ENCODE peak calls at places on chromosomes 12 and 14, in ten cellular contexts. D is fibroblast of the aortic adventitia; V is stimulated activated CD4-positive, alpha-beta T cell treated with anti-CD3 and anti-CD28 coated beads, Interleukin-15, amount 100 ng/mL, for 24 hours; Z is HuH-7.5; K is neuronal stem cell; G is T1000; Q is kidney glomerular epithelial cell; I is AG09319; R is NCI-H510A; W is RPMI8226. T is an unnamed sample.

GRCh38 chr14:75319021-75319420 is 40.4 kb downstream of the FOS start:
- DNase-seq in D (no peak), V (no peak), Z (no peak), K (no peak), G (no peak), Q (no peak), I (no peak), R (no peak), W (no peak), T (no peak)

GRCh38 chr12:9751204-9752144 is 9.2 kb downstream of the CD69 start:
- DNase-seq in D (peak), V (peak), Z (no peak), K (no peak), G (no peak), Q (no peak), I (no peak), R (no peak), W (peak), T (no peak)

GRCh38 chr12:93772003-93772402 is 94.8 kb downstream of the CRADD start:
- DNase-seq in D (no peak), V (no peak), Z (no peak), K (no peak), G (no peak), Q (no peak), I (no peak), R (no peak), W (no peak), T (no peak)

GRCh38 chr12:22658214-22658613 is 33.2 kb downstream of the ETNK1 start:
- DNase-seq in D (peak), V (peak), Z (no peak), K (no peak), G (no peak), Q (peak), I (no peak), R (no peak), W (no peak), T (no peak)

GRCh38 chr12:56720696-56721615 is 4.1 kb downstream of the NACA start:
- DNase-seq in D (no peak), V (no peak), Z (no peak), K (no peak), G (no peak), Q (no peak), I (no peak), R (no peak), W (no peak), T (no peak)

GRCh38 chr12:51771008-51771407 is 77.5 kb downstream of the FIGNL2 start:
- DNase-seq in D (peak), V (no peak), Z (no peak), K (no peak), G (no peak), Q (peak), I (no peak), R (no peak), W (no peak), T (no peak)

GRCh38 chr12:102681747-102682146 is 201.4 kb upstream of the IGF1 start:
- DNase-seq in D (no peak), V (no peak), Z (no peak), K (no peak), G (no peak), Q (no peak), I (no peak), R (no peak), W (no peak), T (no peak)

GRCh38 chr12:10160659-10161386 is 11.1 kb downstream of the OLR1 start:
- DNase-seq in D (no peak), V (no peak), Z (no peak), K (no peak), G (no peak), Q (no peak), I (no peak), R (no peak), W (no peak), T (no peak)

GRCh38 chr12:105681341-105681740 is 350.9 kb downstream of the C12orf75 start:
- DNase-seq in D (no peak), V (no peak), Z (no peak), K (no peak), G (no peak), Q (no peak), I (no peak), R (no peak), W (no peak), T (no peak)

GRCh38 chr14:101962503-101962874 is 1.9 kb upstream of the DYNC1H1 start:
- DNase-seq in D (peak), V (no peak), Z (no peak), K (no peak), G (peak), Q (no peak), I (peak), R (peak), W (peak), T (peak)

GRCh38 chr14:103528158-103528511 is 861 bp upstream of the TRMT61A start:
- DNase-seq in D (peak), V (no peak), Z (peak), K (no peak), G (no peak), Q (no peak), I (no peak), R (no peak), W (no peak), T (no peak)

GRCh38 chr12:26473291-26473690 is 277.9 kb downstream of the SSPN start:
- DNase-seq in D (peak), V (no peak), Z (no peak), K (no peak), G (no peak), Q (peak), I (no peak), R (no peak), W (no peak), T (no peak)

GRCh38 chr12:18224745-18225144 is 36.6 kb upstream of the PIK3C2G start:
- DNase-seq in D (peak), V (no peak), Z (no peak), K (peak), G (no peak), Q (peak), I (peak), R (no peak), W (peak), T (peak)

GRCh38 chr12:57939291-57939690 is 2.1 kb upstream of the ATP23 start:
- DNase-seq in D (no peak), V (no peak), Z (no peak), K (no peak), G (no peak), Q (no peak), I (no peak), R (no peak), W (no peak), T (no peak)

GRCh38 chr12:56479625-56480024 is 8.3 kb downstream of the GLS2 start:
- DNase-seq in D (no peak), V (no peak), Z (no peak), K (no peak), G (no peak), Q (no peak), I (no peak), R (no peak), W (no peak), T (no peak)

GRCh38 chr14:91140672-91141071 is 26.8 kb downstream of the DGLUCY start:
- DNase-seq in D (peak), V (no peak), Z (peak), K (peak), G (no peak), Q (no peak), I (no peak), R (no peak), W (no peak), T (no peak)

GRCh38 chr14:103107941-103108748 is 13.6 kb downstream of the EXOC3L4 start:
- DNase-seq in D (no peak), V (no peak), Z (no peak), K (no peak), G (no peak), Q (no peak), I (no peak), R (no peak), W (no peak), T (no peak)

GRCh38 chr14:32696325-32697101 is 242.2 kb upstream of the NPAS3 start:
- DNase-seq in D (no peak), V (no peak), Z (no peak), K (no peak), G (no peak), Q (no peak), I (no peak), R (no peak), W (no peak), T (no peak)

GRCh38 chr12:57621497-57622292 is 10.5 kb downstream of the ARHGEF25 start:
- DNase-seq in D (peak), V (peak), Z (peak), K (no peak), G (peak), Q (no peak), I (no peak), R (no peak), W (peak), T (no peak)

GRCh38 chr12:81257952-81258551 is 180.2 kb downstream of the ACSS3 start:
- DNase-seq in D (peak), V (no peak), Z (no peak), K (peak), G (no peak), Q (peak), I (peak), R (no peak), W (peak), T (peak)

T was measured in fibroblast of the conjunctiva.